ENCODE peak calls at places on chromosomes 11 and 22, in eight cellular contexts. One of them, this sample, is unnamed.

GRCh38 chr11:14148653-14149273 is 186.2 kb downstream of the SPON1 start:
- DNase-seq in HuH-7.5: peak
- DNase-seq in GM23338: peak
- DNase-seq in LNCaP clone FGC: peak
- DNase-seq in T-helper 2 cell: peak
- DNase-seq in nephron progenitor cell: no peak
- DNase-seq in HFF-Myc: peak
- DNase-seq in stimulated activated CD4-positive, alpha-beta T cell treated with anti-CD3 and anti-CD28 coated beads, Interleukin-1b, Interleukin-23, amount 100 ng/mL, for 48 hours: no peak
- DNase-seq in this sample: no peak

GRCh38 chr11:65981101-65981740 is 19.7 kb downstream of the SART1 start:
- DNase-seq in HuH-7.5: no peak
- DNase-seq in GM23338: no peak
- DNase-seq in LNCaP clone FGC: peak
- DNase-seq in T-helper 2 cell: no peak
- DNase-seq in nephron progenitor cell: no peak
- DNase-seq in HFF-Myc: no peak
- DNase-seq in stimulated activated CD4-positive, alpha-beta T cell treated with anti-CD3 and anti-CD28 coated beads, Interleukin-1b, Interleukin-23, amount 100 ng/mL, for 48 hours: no peak
- DNase-seq in this sample: no peak

GRCh38 chr11:1570896-1571759 is 943 bp downstream of the DUSP8 start:
- DNase-seq in HuH-7.5: no peak
- DNase-seq in GM23338: peak
- DNase-seq in LNCaP clone FGC: no peak
- DNase-seq in T-helper 2 cell: peak
- DNase-seq in nephron progenitor cell: peak
- DNase-seq in HFF-Myc: no peak
- DNase-seq in stimulated activated CD4-positive, alpha-beta T cell treated with anti-CD3 and anti-CD28 coated beads, Interleukin-1b, Interleukin-23, amount 100 ng/mL, for 48 hours: no peak
- DNase-seq in this sample: peak

GRCh38 chr22:27132896-27133500 is 475.6 kb downstream of the MIAT start:
- DNase-seq in HuH-7.5: no peak
- DNase-seq in GM23338: no peak
- DNase-seq in LNCaP clone FGC: no peak
- DNase-seq in T-helper 2 cell: no peak
- DNase-seq in nephron progenitor cell: no peak
- DNase-seq in HFF-Myc: no peak
- DNase-seq in stimulated activated CD4-positive, alpha-beta T cell treated with anti-CD3 and anti-CD28 coated beads, Interleukin-1b, Interleukin-23, amount 100 ng/mL, for 48 hours: no peak
- DNase-seq in this sample: no peak

GRCh38 chr11:63979426-63979825 is 5.0 kb downstream of the COX8A start:
- DNase-seq in HuH-7.5: no peak
- DNase-seq in GM23338: no peak
- DNase-seq in LNCaP clone FGC: no peak
- DNase-seq in T-helper 2 cell: no peak
- DNase-seq in nephron progenitor cell: no peak
- DNase-seq in HFF-Myc: no peak
- DNase-seq in stimulated activated CD4-positive, alpha-beta T cell treated with anti-CD3 and anti-CD28 coated beads, Interleukin-1b, Interleukin-23, amount 100 ng/mL, for 48 hours: no peak
- DNase-seq in this sample: no peak

GRCh38 chr11:74538680-74539079 is 45.2 kb upstream of the LIPT2 start:
- DNase-seq in HuH-7.5: no peak
- DNase-seq in GM23338: no peak
- DNase-seq in LNCaP clone FGC: no peak
- DNase-seq in T-helper 2 cell: no peak
- DNase-seq in nephron progenitor cell: no peak
- DNase-seq in HFF-Myc: peak
- DNase-seq in stimulated activated CD4-positive, alpha-beta T cell treated with anti-CD3 and anti-CD28 coated beads, Interleukin-1b, Interleukin-23, amount 100 ng/mL, for 48 hours: no peak
- DNase-seq in this sample: no peak

GRCh38 chr22:27534720-27535125 is 266.8 kb downstream of the MN1 start:
- DNase-seq in HuH-7.5: no peak
- DNase-seq in GM23338: no peak
- DNase-seq in LNCaP clone FGC: no peak
- DNase-seq in T-helper 2 cell: no peak
- DNase-seq in nephron progenitor cell: no peak
- DNase-seq in HFF-Myc: no peak
- DNase-seq in stimulated activated CD4-positive, alpha-beta T cell treated with anti-CD3 and anti-CD28 coated beads, Interleukin-1b, Interleukin-23, amount 100 ng/mL, for 48 hours: no peak
- DNase-seq in this sample: no peak

GRCh38 chr11:78832226-78832947 is 257.7 kb upstream of the NARS2 start:
- DNase-seq in HuH-7.5: no peak
- DNase-seq in GM23338: no peak
- DNase-seq in LNCaP clone FGC: no peak
- DNase-seq in T-helper 2 cell: no peak
- DNase-seq in nephron progenitor cell: no peak
- DNase-seq in HFF-Myc: no peak
- DNase-seq in stimulated activated CD4-positive, alpha-beta T cell treated with anti-CD3 and anti-CD28 coated beads, Interleukin-1b, Interleukin-23, amount 100 ng/mL, for 48 hours: no peak
- DNase-seq in this sample: no peak

GRCh38 chr22:34973926-34974325 is 92.0 kb upstream of the ISX start:
- DNase-seq in HuH-7.5: no peak
- DNase-seq in GM23338: no peak
- DNase-seq in LNCaP clone FGC: no peak
- DNase-seq in T-helper 2 cell: no peak
- DNase-seq in nephron progenitor cell: no peak
- DNase-seq in HFF-Myc: no peak
- DNase-seq in stimulated activated CD4-positive, alpha-beta T cell treated with anti-CD3 and anti-CD28 coated beads, Interleukin-1b, Interleukin-23, amount 100 ng/mL, for 48 hours: no peak
- DNase-seq in this sample: no peak

GRCh38 chr11:10450451-10451398 is 4.3 kb upstream of the AMPD3 start:
- DNase-seq in HuH-7.5: peak
- DNase-seq in GM23338: peak
- DNase-seq in LNCaP clone FGC: no peak
- DNase-seq in T-helper 2 cell: peak
- DNase-seq in nephron progenitor cell: peak
- DNase-seq in HFF-Myc: no peak
- DNase-seq in stimulated activated CD4-positive, alpha-beta T cell treated with anti-CD3 and anti-CD28 coated beads, Interleukin-1b, Interleukin-23, amount 100 ng/mL, for 48 hours: peak
- DNase-seq in this sample: peak

GRCh38 chr11:113689711-113690618 is 16.1 kb downstream of the TMPRSS5 start:
- DNase-seq in HuH-7.5: no peak
- DNase-seq in GM23338: no peak
- DNase-seq in LNCaP clone FGC: no peak
- DNase-seq in T-helper 2 cell: no peak
- DNase-seq in nephron progenitor cell: no peak
- DNase-seq in HFF-Myc: no peak
- DNase-seq in stimulated activated CD4-positive, alpha-beta T cell treated with anti-CD3 and anti-CD28 coated beads, Interleukin-1b, Interleukin-23, amount 100 ng/mL, for 48 hours: no peak
- DNase-seq in this sample: no peak